ENCODE peak calls at places on chromosome 17, in ten cellular contexts. One of them, this sample, is unnamed. For H3K4me1, the result is how much of the 10 kb centered on the place peaks cover.

GRCh38 chr17:38363016-38363415 is 11.4 kb downstream of the SOCS7 start:
- DNase-seq in lung: no peak
- DNase-seq in tibial nerve: no peak
- DNase-seq in heart right ventricle: no peak
- DNase-seq in uterus: no peak
- DNase-seq in psoas muscle: no peak
- DNase-seq in IMR-90: no peak
- DNase-seq in lower lobe of right lung: no peak
- DNase-seq in left ventricle myocardium inferior: no peak
- DNase-seq in cardiac muscle cell: no peak
- DNase-seq in this sample: no peak

GRCh38 chr17:32490101-32490482 is 3.3 kb downstream of the CDK5R1 start:
- DNase-seq in lung: no peak
- DNase-seq in tibial nerve: no peak
- DNase-seq in heart right ventricle: no peak
- DNase-seq in uterus: no peak
- DNase-seq in psoas muscle: no peak
- DNase-seq in IMR-90: no peak
- DNase-seq in lower lobe of right lung: no peak
- DNase-seq in left ventricle myocardium inferior: no peak
- DNase-seq in cardiac muscle cell: no peak
- DNase-seq in this sample: no peak

GRCh38 chr17:18925187-18925586 is 26.8 kb upstream of the SLC5A10 start:
- DNase-seq in lung: no peak
- DNase-seq in tibial nerve: no peak
- DNase-seq in heart right ventricle: no peak
- DNase-seq in uterus: no peak
- DNase-seq in psoas muscle: no peak
- DNase-seq in IMR-90: no peak
- DNase-seq in lower lobe of right lung: no peak
- DNase-seq in left ventricle myocardium inferior: no peak
- DNase-seq in cardiac muscle cell: no peak
- DNase-seq in this sample: no peak

GRCh38 chr17:55770220-55770870 is 19.5 kb downstream of the PCTP start:
- DNase-seq in lung: no peak
- DNase-seq in tibial nerve: no peak
- DNase-seq in heart right ventricle: no peak
- DNase-seq in uterus: no peak
- DNase-seq in psoas muscle: no peak
- DNase-seq in IMR-90: peak
- DNase-seq in lower lobe of right lung: no peak
- DNase-seq in left ventricle myocardium inferior: no peak
- DNase-seq in cardiac muscle cell: peak
- DNase-seq in this sample: no peak

GRCh38 chr17:83170571-83171260 is 91.3 kb downstream of the METRNL start:
- DNase-seq in lung: peak
- DNase-seq in tibial nerve: no peak
- DNase-seq in heart right ventricle: no peak
- DNase-seq in uterus: no peak
- DNase-seq in psoas muscle: no peak
- DNase-seq in IMR-90: no peak
- DNase-seq in lower lobe of right lung: no peak
- DNase-seq in left ventricle myocardium inferior: no peak
- DNase-seq in cardiac muscle cell: no peak
- DNase-seq in this sample: peak

GRCh38 chr17:73307130-73307529 is 4.7 kb downstream of the CDC42EP4 start:
- DNase-seq in lung: no peak
- DNase-seq in tibial nerve: no peak
- DNase-seq in heart right ventricle: no peak
- DNase-seq in uterus: no peak
- DNase-seq in psoas muscle: no peak
- DNase-seq in IMR-90: no peak
- DNase-seq in lower lobe of right lung: no peak
- DNase-seq in left ventricle myocardium inferior: peak
- DNase-seq in cardiac muscle cell: no peak
- DNase-seq in this sample: no peak

GRCh38 chr17:4527552-4527951 is 27.6 kb downstream of the MYBBP1A start:
- DNase-seq in lung: no peak
- DNase-seq in tibial nerve: no peak
- DNase-seq in heart right ventricle: no peak
- DNase-seq in uterus: no peak
- DNase-seq in psoas muscle: no peak
- DNase-seq in IMR-90: no peak
- DNase-seq in lower lobe of right lung: no peak
- DNase-seq in left ventricle myocardium inferior: no peak
- DNase-seq in cardiac muscle cell: no peak
- DNase-seq in this sample: no peak

GRCh38 chr17:31394544-31394943 is 3.1 kb downstream of the RAB11FIP4 start:
- DNase-seq in lung: peak
- DNase-seq in tibial nerve: peak
- DNase-seq in heart right ventricle: peak
- DNase-seq in uterus: no peak
- DNase-seq in psoas muscle: no peak
- DNase-seq in IMR-90: peak
- DNase-seq in lower lobe of right lung: no peak
- DNase-seq in left ventricle myocardium inferior: peak
- DNase-seq in cardiac muscle cell: peak
- DNase-seq in this sample: no peak

GRCh38 chr17:80938556-80938955 is 53.1 kb upstream of the CHMP6 start:
- DNase-seq in lung: no peak
- DNase-seq in tibial nerve: no peak
- DNase-seq in heart right ventricle: no peak
- DNase-seq in uterus: peak
- DNase-seq in psoas muscle: no peak
- DNase-seq in IMR-90: no peak
- DNase-seq in lower lobe of right lung: no peak
- DNase-seq in left ventricle myocardium inferior: no peak
- DNase-seq in cardiac muscle cell: no peak
- DNase-seq in this sample: no peak

GRCh38 chr17:38511126-38512108 is 83.2 kb downstream of the ARHGAP23 start:
- DNase-seq in lung: no peak
- DNase-seq in tibial nerve: no peak
- DNase-seq in heart right ventricle: no peak
- DNase-seq in uterus: peak
- DNase-seq in psoas muscle: peak
- DNase-seq in IMR-90: peak
- DNase-seq in lower lobe of right lung: no peak
- DNase-seq in left ventricle myocardium inferior: no peak
- DNase-seq in cardiac muscle cell: no peak
- DNase-seq in this sample: no peak

GRCh38 chr17:33091271-33091670 is 99.6 kb downstream of the SPACA3 start:
- DNase-seq in lung: no peak
- DNase-seq in tibial nerve: no peak
- DNase-seq in heart right ventricle: no peak
- DNase-seq in uterus: peak
- DNase-seq in psoas muscle: no peak
- DNase-seq in IMR-90: no peak
- DNase-seq in lower lobe of right lung: no peak
- DNase-seq in left ventricle myocardium inferior: no peak
- DNase-seq in cardiac muscle cell: no peak
- DNase-seq in this sample: no peak

GRCh38 chr17:59131131-59131530 is 23.9 kb downstream of the SKA2 start:
- DNase-seq in lung: no peak
- DNase-seq in tibial nerve: no peak
- DNase-seq in heart right ventricle: no peak
- DNase-seq in uterus: no peak
- DNase-seq in psoas muscle: no peak
- DNase-seq in IMR-90: peak
- DNase-seq in lower lobe of right lung: no peak
- DNase-seq in left ventricle myocardium inferior: no peak
- DNase-seq in cardiac muscle cell: no peak
- DNase-seq in this sample: no peak

GRCh38 chr17:80474933-80475915 is 1.2 kb downstream of the NPTX1 start:
- DNase-seq in lung: no peak
- DNase-seq in tibial nerve: no peak
- DNase-seq in heart right ventricle: no peak
- DNase-seq in uterus: no peak
- DNase-seq in psoas muscle: no peak
- DNase-seq in IMR-90: no peak
- DNase-seq in lower lobe of right lung: no peak
- DNase-seq in left ventricle myocardium inferior: no peak
- DNase-seq in cardiac muscle cell: no peak
- DNase-seq in this sample: no peak

GRCh38 chr17:44546711-44547606 is 10.3 kb upstream of the FZD2 start:
- DNase-seq in lung: no peak
- DNase-seq in tibial nerve: no peak
- DNase-seq in heart right ventricle: no peak
- DNase-seq in uterus: no peak
- DNase-seq in psoas muscle: no peak
- DNase-seq in IMR-90: peak
- DNase-seq in lower lobe of right lung: no peak
- DNase-seq in left ventricle myocardium inferior: no peak
- DNase-seq in cardiac muscle cell: no peak
- DNase-seq in this sample: no peak

GRCh38 chr17:59627770-59628171 is 8.1 kb downstream of the CLTC start:
- DNase-seq in lung: no peak
- DNase-seq in tibial nerve: no peak
- DNase-seq in heart right ventricle: no peak
- DNase-seq in uterus: no peak
- DNase-seq in psoas muscle: no peak
- DNase-seq in IMR-90: no peak
- DNase-seq in lower lobe of right lung: no peak
- DNase-seq in left ventricle myocardium inferior: no peak
- DNase-seq in cardiac muscle cell: no peak
- DNase-seq in this sample: no peak

GRCh38 chr17:8153550-8153956 is 1.3 kb upstream of the PER1 start:
- DNase-seq in lung: peak
- DNase-seq in tibial nerve: peak
- DNase-seq in heart right ventricle: peak
- DNase-seq in uterus: peak
- DNase-seq in psoas muscle: peak
- DNase-seq in IMR-90: peak
- DNase-seq in lower lobe of right lung: peak
- DNase-seq in left ventricle myocardium inferior: peak
- DNase-seq in cardiac muscle cell: no peak
- DNase-seq in this sample: no peak

DNA sequence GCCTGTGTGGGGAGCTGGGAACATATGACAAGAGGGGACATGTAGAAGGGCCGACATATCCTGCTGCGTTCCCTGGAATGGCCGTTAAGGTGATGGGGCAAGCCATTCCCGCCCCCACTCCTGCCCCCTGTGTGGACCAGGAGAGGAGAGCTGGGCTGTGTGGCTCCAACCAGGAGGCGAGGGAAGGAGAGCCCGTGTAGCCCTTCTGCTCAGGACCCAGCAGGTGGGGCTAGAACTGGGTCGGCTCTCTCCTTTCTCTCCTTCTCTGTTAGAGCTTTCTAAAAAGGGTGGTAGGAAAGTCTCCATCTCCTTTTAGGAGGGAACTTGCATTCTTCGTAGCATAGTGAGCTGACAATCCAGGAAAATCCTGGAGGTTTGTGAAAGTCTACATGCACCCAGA is 12.8 kb downstream of the SPHK1 start:
- DNase-seq in lung: no peak
- DNase-seq in tibial nerve: no peak
- DNase-seq in heart right ventricle: no peak
- DNase-seq in uterus: no peak
- DNase-seq in psoas muscle: no peak
- DNase-seq in IMR-90: no peak
- DNase-seq in lower lobe of right lung: no peak
- DNase-seq in left ventricle myocardium inferior: no peak
- DNase-seq in cardiac muscle cell: no peak
- DNase-seq in this sample: no peak
- TF ChIP-seq CTCF in lung: no peak
- TF ChIP-seq CTCF in tibial nerve: no peak
- TF ChIP-seq CTCF in heart right ventricle: no peak
- TF ChIP-seq CTCF in uterus: no peak
- TF ChIP-seq CTCF in psoas muscle: no peak
- TF ChIP-seq CTCF in IMR-90: no peak
- TF ChIP-seq CTCF in lower lobe of right lung: no peak
- TF ChIP-seq CTCF in left ventricle myocardium inferior: no peak
- TF ChIP-seq CTCF in cardiac muscle cell: no peak
- TF ChIP-seq CTCF in this sample: no peak

GRCh38 chr17:39925282-39926134 is 1.9 kb downstream of the ORMDL3 start:
- DNase-seq in lung: no peak
- DNase-seq in tibial nerve: no peak
- DNase-seq in heart right ventricle: no peak
- DNase-seq in uterus: no peak
- DNase-seq in psoas muscle: no peak
- DNase-seq in IMR-90: no peak
- DNase-seq in lower lobe of right lung: no peak
- DNase-seq in left ventricle myocardium inferior: no peak
- DNase-seq in cardiac muscle cell: no peak
- DNase-seq in this sample: no peak
- H3K4me1 ChIP-seq in lung: under half
- H3K4me1 ChIP-seq in tibial nerve: under half
- H3K4me1 ChIP-seq in heart right ventricle: half or more
- H3K4me1 ChIP-seq in uterus: under half
- H3K4me1 ChIP-seq in psoas muscle: under half
- H3K4me1 ChIP-seq in IMR-90: under half
- H3K4me1 ChIP-seq in lower lobe of right lung: half or more
- H3K4me1 ChIP-seq in left ventricle myocardium inferior: half or more
- H3K4me1 ChIP-seq in cardiac muscle cell: under half
- H3K4me1 ChIP-seq in this sample: under half

DNA sequence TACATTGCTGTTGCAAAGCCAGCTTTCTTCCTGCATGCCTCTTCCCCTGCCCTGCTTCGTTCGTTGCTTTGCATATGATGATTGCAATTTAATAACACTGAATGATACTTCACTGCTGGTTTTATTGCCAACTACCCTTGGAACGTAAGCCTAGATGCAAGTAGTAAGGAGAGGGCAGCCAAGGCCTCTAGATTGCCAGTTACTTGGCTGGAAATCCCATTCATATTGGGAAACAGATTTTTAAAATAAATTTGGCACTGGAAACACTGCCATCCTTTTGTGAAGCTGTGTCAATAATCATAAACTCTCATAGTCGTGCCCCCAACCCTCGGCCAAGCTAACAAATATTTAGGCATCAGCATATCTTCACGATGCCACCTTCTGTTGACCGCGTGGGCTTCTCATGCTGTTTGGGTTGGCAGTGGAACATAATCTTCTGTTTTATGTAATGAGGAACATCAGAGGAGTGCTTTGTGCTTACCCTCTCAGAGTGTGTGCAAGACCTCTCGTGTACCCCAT is 86.5 kb downstream of the MAP2K6 start:
- DNase-seq in lung: no peak
- DNase-seq in tibial nerve: no peak
- DNase-seq in heart right ventricle: no peak
- DNase-seq in uterus: no peak
- DNase-seq in psoas muscle: no peak
- DNase-seq in IMR-90: no peak
- DNase-seq in lower lobe of right lung: no peak
- DNase-seq in left ventricle myocardium inferior: no peak
- DNase-seq in cardiac muscle cell: no peak
- DNase-seq in this sample: no peak
- H3K27ac ChIP-seq in lung: no peak
- H3K27ac ChIP-seq in tibial nerve: peak
- H3K27ac ChIP-seq in heart right ventricle: no peak
- H3K27ac ChIP-seq in uterus: no peak
- H3K27ac ChIP-seq in psoas muscle: peak
- H3K27ac ChIP-seq in IMR-90: peak
- H3K27ac ChIP-seq in lower lobe of right lung: no peak
- H3K27ac ChIP-seq in left ventricle myocardium inferior: peak
- H3K27ac ChIP-seq in cardiac muscle cell: no peak
- H3K27ac ChIP-seq in this sample: no peak

DNA sequence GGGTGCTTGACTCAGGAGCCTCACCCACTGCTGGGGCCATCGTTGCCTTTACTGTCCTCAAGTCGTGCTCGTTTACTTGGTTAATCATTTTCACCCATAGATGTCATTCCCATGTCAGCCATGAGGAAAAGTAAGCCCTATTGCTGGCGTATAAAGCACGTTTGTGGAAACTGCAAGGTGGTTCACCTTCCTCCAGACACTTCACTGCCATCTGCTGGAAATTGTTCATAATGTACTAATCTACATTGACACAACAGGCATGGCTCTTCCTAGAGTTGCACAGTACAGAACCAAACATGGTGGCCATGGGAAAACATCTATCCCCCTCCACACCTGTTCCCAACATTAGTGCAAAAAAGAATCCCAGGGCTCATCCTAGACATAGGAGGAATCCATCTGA is 116.6 kb downstream of the ZNF18 start:
- DNase-seq in lung: no peak
- DNase-seq in tibial nerve: no peak
- DNase-seq in heart right ventricle: peak
- DNase-seq in uterus: no peak
- DNase-seq in psoas muscle: no peak
- DNase-seq in IMR-90: no peak
- DNase-seq in lower lobe of right lung: no peak
- DNase-seq in left ventricle myocardium inferior: no peak
- DNase-seq in cardiac muscle cell: peak
- DNase-seq in this sample: no peak
- TF ChIP-seq CTCF in lung: no peak
- TF ChIP-seq CTCF in tibial nerve: peak
- TF ChIP-seq CTCF in heart right ventricle: peak
- TF ChIP-seq CTCF in uterus: no peak
- TF ChIP-seq CTCF in psoas muscle: no peak
- TF ChIP-seq CTCF in IMR-90: no peak
- TF ChIP-seq CTCF in lower lobe of right lung: peak
- TF ChIP-seq CTCF in left ventricle myocardium inferior: peak
- TF ChIP-seq CTCF in cardiac muscle cell: no peak
- TF ChIP-seq CTCF in this sample: no peak